ENCODE peak calls at places on chromosome 20, in eight cellular contexts. One of them, this sample, is unnamed.

GRCh38 chr20:32440069-32440757 is 82.1 kb downstream of the ASXL1 start:
- DNase-seq in amniotic stem cell: no peak
- DNase-seq in NCI-H1417 treated with DMSO at 0.1 percent for 48 hours: no peak
- DNase-seq in amniotic epithelial cell: no peak
- DNase-seq in transverse colon: peak
- DNase-seq in GM10248: no peak
- DNase-seq in anterior cingulate cortex: no peak
- DNase-seq in activated CD4-positive, alpha-beta T cell treated with anti-CD3 and anti-CD28 coated beads for 1 hour: no peak
- DNase-seq in this sample: no peak

GRCh38 chr20:50309764-50310672 is 119.4 kb downstream of the CEBPB start:
- DNase-seq in amniotic epithelial cell: no peak
- DNase-seq in amniotic stem cell: no peak
- DNase-seq in activated CD4-positive, alpha-beta T cell treated with anti-CD3 and anti-CD28 coated beads for 1 hour: no peak
- DNase-seq in anterior cingulate cortex: no peak
- DNase-seq in transverse colon: no peak
- DNase-seq in GM10248: no peak
- DNase-seq in NCI-H1417 treated with DMSO at 0.1 percent for 48 hours: no peak
- DNase-seq in this sample: no peak

GRCh38 chr20:37356387-37356786 is 10.4 kb downstream of the SRC start:
- DNase-seq in NCI-H1417 treated with DMSO at 0.1 percent for 48 hours: no peak
- DNase-seq in GM10248: no peak
- DNase-seq in transverse colon: peak
- DNase-seq in activated CD4-positive, alpha-beta T cell treated with anti-CD3 and anti-CD28 coated beads for 1 hour: no peak
- DNase-seq in anterior cingulate cortex: peak
- DNase-seq in amniotic stem cell: no peak
- DNase-seq in amniotic epithelial cell: peak
- DNase-seq in this sample: no peak

GRCh38 chr20:50514750-50515149 is 4.6 kb downstream of the PTPN1 start:
- DNase-seq in GM10248: no peak
- DNase-seq in amniotic stem cell: no peak
- DNase-seq in activated CD4-positive, alpha-beta T cell treated with anti-CD3 and anti-CD28 coated beads for 1 hour: no peak
- DNase-seq in anterior cingulate cortex: no peak
- DNase-seq in amniotic epithelial cell: no peak
- DNase-seq in NCI-H1417 treated with DMSO at 0.1 percent for 48 hours: no peak
- DNase-seq in transverse colon: no peak
- DNase-seq in this sample: no peak

GRCh38 chr20:62914970-62915457 is 11.3 kb downstream of the DIDO1 start:
- DNase-seq in amniotic epithelial cell: no peak
- DNase-seq in activated CD4-positive, alpha-beta T cell treated with anti-CD3 and anti-CD28 coated beads for 1 hour: no peak
- DNase-seq in amniotic stem cell: no peak
- DNase-seq in NCI-H1417 treated with DMSO at 0.1 percent for 48 hours: no peak
- DNase-seq in GM10248: no peak
- DNase-seq in anterior cingulate cortex: no peak
- DNase-seq in transverse colon: no peak
- DNase-seq in this sample: no peak

GRCh38 chr20:1467355-1468116 is 887 bp upstream of the NSFL1C start:
- DNase-seq in anterior cingulate cortex: no peak
- DNase-seq in transverse colon: peak
- DNase-seq in NCI-H1417 treated with DMSO at 0.1 percent for 48 hours: no peak
- DNase-seq in amniotic epithelial cell: no peak
- DNase-seq in GM10248: no peak
- DNase-seq in activated CD4-positive, alpha-beta T cell treated with anti-CD3 and anti-CD28 coated beads for 1 hour: no peak
- DNase-seq in amniotic stem cell: no peak
- DNase-seq in this sample: no peak

GRCh38 chr20:47455133-47456040 is 46.3 kb upstream of the NCOA3 start:
- DNase-seq in anterior cingulate cortex: no peak
- DNase-seq in amniotic epithelial cell: peak
- DNase-seq in transverse colon: no peak
- DNase-seq in GM10248: no peak
- DNase-seq in activated CD4-positive, alpha-beta T cell treated with anti-CD3 and anti-CD28 coated beads for 1 hour: no peak
- DNase-seq in NCI-H1417 treated with DMSO at 0.1 percent for 48 hours: no peak
- DNase-seq in amniotic stem cell: no peak
- DNase-seq in this sample: no peak

GRCh38 chr20:41719151-41719550 is 101.0 kb upstream of the CHD6 start:
- DNase-seq in amniotic epithelial cell: no peak
- DNase-seq in GM10248: no peak
- DNase-seq in amniotic stem cell: no peak
- DNase-seq in transverse colon: no peak
- DNase-seq in NCI-H1417 treated with DMSO at 0.1 percent for 48 hours: no peak
- DNase-seq in anterior cingulate cortex: no peak
- DNase-seq in activated CD4-positive, alpha-beta T cell treated with anti-CD3 and anti-CD28 coated beads for 1 hour: no peak
- DNase-seq in this sample: no peak